ENCODE peak calls at places on chromosomes 2 and 18, in five cellular contexts. C is Panc1, H is H1, U is sigmoid colon, Z is HepG2. F is an unnamed sample.

GRCh38 chr2:161371869-161372268 is 44.2 kb upstream of the TBR1 start:
- DNase-seq in U (no peak), C (no peak), Z (no peak), H (no peak), F (no peak)

GRCh38 chr2:66466435-66466834 is 31.5 kb downstream of the MEIS1 start:
- DNase-seq in H (no peak), U (no peak), C (no peak), Z (no peak), F (no peak)

GRCh38 chr2:8607591-8607990 is 74.3 kb upstream of the ID2 start:
- DNase-seq in H (no peak), U (no peak), C (no peak), Z (no peak), F (no peak)

GRCh38 chr18:54125429-54125828 is 99.0 kb downstream of the MBD2 start:
- DNase-seq in U (no peak), Z (no peak), C (no peak), H (no peak), F (no peak)

GRCh38 chr2:54634564-54635511 is 88.6 kb upstream of the EML6 start:
- DNase-seq in H (no peak), U (peak), C (no peak), Z (no peak), F (no peak)

GRCh38 chr2:206981739-206982336 is 42.5 kb downstream of the CPO start:
- DNase-seq in Z (no peak), H (peak), U (peak), C (peak), F (no peak)

GRCh38 chr2:232870766-232871371 is 805 bp downstream of the SNORC start:
- DNase-seq in H (no peak), U (peak), C (no peak), Z (no peak), F (no peak)

GRCh38 chr18:14974088-14974487 is 226.1 kb downstream of the ANKRD30B start:
- DNase-seq in Z (no peak), U (no peak), H (no peak), C (no peak), F (no peak)

GRCh38 chr18:63454497-63454896 is 22.3 kb upstream of the SERPINB5 start:
- DNase-seq in H (no peak), U (no peak), Z (no peak), C (no peak), F (no peak)

GRCh38 chr2:126916744-126917143 is 18.1 kb downstream of the TEX51 start:
- DNase-seq in Z (no peak), U (peak), C (no peak), H (no peak), F (no peak)

GRCh38 chr2:19632327-19633040 is 269.3 kb downstream of the TTC32 start:
- DNase-seq in H (no peak), Z (no peak), U (peak), C (no peak), F (no peak)

GRCh38 chr2:207136872-207137271 is 28.9 kb downstream of the KLF7 start:
- DNase-seq in Z (peak), H (no peak), U (no peak), C (no peak), F (no peak)

GRCh38 chr2:239429473-239430350 is 28.9 kb upstream of the HDAC4 start:
- DNase-seq in H (no peak), U (no peak), Z (peak), C (no peak), F (no peak)

GRCh38 chr18:36335476-36336279 is 38.2 kb downstream of the FHOD3 start:
- DNase-seq in U (no peak), H (no peak), Z (no peak), C (no peak), F (no peak)

GRCh38 chr18:62585274-62586147 is 62.7 kb downstream of the ZCCHC2 start:
- DNase-seq in Z (no peak), H (peak), C (no peak), U (no peak), F (no peak)

GRCh38 chr18:35111086-35111485 is 69.9 kb downstream of the MAPRE2 start:
- DNase-seq in C (no peak), U (no peak), Z (no peak), H (no peak), F (no peak)

GRCh38 chr2:68458962-68459361 is 8.1 kb downstream of the FBXO48 start:
- DNase-seq in H (no peak), U (no peak), C (no peak), Z (no peak), F (no peak)

GRCh38 chr2:207459990-207460757 is 69.6 kb upstream of the CREB1 start:
- DNase-seq in C (no peak), Z (no peak), U (no peak), H (no peak), F (no peak)

GRCh38 chr2:60822987-60823386 is 58.4 kb upstream of the REL start:
- DNase-seq in U (no peak), Z (no peak), H (no peak), C (no peak), F (peak)
- TF ChIP-seq POLR2AphosphoS5 in U (no peak), Z (no peak), H (no peak), C (no peak), F (no peak)

GRCh38 chr2:62569907-62570793 is 64.2 kb upstream of the TMEM17 start:
- DNase-seq in C (no peak), U (no peak), H (peak), Z (peak), F (no peak)

GRCh38 chr2:62568074-62568473 is 62.1 kb upstream of the TMEM17 start:
- DNase-seq in U (no peak), C (no peak), H (no peak), Z (no peak), F (no peak)

GRCh38 chr2:62568983-62569837 is 63.2 kb upstream of the TMEM17 start:
- DNase-seq in Z (peak), C (no peak), H (no peak), U (no peak), F (peak)

GRCh38 chr2:62573137-62573731 is 67.2 kb upstream of the TMEM17 start:
- DNase-seq in Z (no peak), H (no peak), C (no peak), U (no peak), F (no peak)

DNA sequence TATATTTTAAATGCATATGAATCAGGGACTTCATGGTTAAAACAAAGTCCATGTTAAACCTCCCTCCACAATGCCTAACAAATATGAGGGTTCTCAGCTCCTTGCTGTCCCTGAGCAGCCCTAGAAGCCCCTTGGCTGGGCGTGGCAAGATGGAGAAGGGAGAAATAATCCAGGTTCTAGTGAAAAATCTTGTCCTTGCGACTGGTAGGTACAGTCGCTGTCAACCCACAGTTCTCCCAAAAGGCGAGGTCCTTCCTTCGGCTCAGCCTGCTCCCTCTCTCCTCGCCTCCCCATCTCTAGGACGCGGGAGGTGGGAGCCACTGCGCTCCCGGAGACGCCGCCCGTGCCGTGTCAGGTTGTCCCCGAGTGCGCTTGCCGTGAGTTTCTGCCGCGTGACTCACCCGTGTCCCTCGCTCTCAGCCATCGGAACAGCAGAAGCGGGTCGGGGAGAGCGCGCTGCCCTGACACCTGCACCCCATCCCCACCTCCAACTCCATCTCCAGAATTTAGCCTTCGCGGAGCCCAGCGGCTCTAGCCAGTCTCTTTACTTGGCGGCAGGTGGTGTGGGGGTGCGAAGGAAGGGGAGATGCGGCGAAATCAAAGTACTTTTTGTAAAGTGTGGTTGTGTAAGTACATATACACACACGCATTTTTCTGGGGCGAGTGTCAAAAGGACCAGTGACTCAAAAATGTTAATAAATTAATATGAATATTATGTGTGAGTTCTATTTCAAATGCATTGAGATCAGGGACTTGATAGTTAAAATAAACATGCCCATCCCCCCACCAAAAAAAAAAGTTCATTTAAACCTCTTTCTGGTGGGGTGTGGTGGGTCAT is 65.1 kb upstream of the TMEM17 start:
- DNase-seq in Z (no peak), C (no peak), H (peak), U (peak), F (no peak)
- H3K4me3 ChIP-seq in Z (peak), C (peak), H (peak), U (peak), F (no peak)

GRCh38 chr2:135586148-135586547 is 54.9 kb downstream of the R3HDM1 start:
- DNase-seq in Z (no peak), U (no peak), C (no peak), H (no peak), F (no peak)
- TF ChIP-seq POLR2AphosphoS5 in Z (no peak), U (no peak), C (no peak), H (no peak), F (no peak)

DNA sequence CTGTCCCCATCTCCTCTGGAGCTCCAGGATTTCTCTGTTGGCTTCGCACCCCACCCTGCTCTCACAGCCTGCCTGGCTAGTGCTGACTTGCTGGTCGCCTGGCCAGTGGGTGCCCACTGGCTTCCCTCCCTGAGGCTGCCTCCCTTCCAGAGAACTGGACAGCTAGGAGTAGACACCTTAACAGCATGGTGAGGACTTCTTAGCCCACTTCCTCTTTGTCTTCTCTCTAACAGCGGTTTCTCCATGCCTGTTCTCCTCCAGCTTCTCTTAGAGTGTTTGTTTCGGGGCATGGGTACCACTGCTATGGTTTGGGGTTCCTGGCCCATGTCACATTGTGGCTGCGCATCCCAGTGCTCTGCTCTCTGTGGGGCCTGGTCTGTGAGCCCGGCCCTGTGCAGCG is 37.1 kb downstream of the ZNF532 start:
- DNase-seq in U (no peak), Z (no peak), C (no peak), H (no peak), F (no peak)
- H3K4me3 ChIP-seq in U (no peak), Z (no peak), C (no peak), H (no peak), F (no peak)

DNA sequence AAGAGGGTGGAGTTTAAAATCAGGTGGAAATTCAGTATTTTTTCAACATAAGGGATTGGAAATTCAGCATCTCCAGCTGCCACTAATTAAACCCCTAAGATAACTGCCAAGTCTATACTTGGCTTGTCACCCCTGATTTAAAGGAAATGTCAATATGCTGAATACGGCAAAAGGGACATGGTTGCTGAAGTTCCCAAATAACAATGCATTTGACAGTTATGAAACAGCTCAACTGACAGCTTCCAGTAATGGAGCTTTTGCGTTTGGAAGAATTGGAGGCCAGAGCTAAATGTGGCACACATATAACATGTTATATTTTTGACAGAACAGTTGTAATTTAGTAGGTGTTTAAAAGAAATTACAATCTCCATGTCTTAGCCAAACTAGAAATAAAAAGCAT is 1867.9 kb upstream of the LRRTM1 start:
- DNase-seq in C (no peak), U (no peak), H (no peak), Z (no peak), F (no peak)
- TF ChIP-seq POLR2AphosphoS5 in C (no peak), U (no peak), H (no peak), Z (no peak), F (no peak)

GRCh38 chr2:16151281-16151570 is 210.9 kb downstream of the MYCN start:
- DNase-seq in Z (no peak), U (no peak), C (no peak), H (peak), F (no peak)

GRCh38 chr2:16153754-16154035 is 213.3 kb downstream of the MYCN start:
- DNase-seq in U (no peak), H (no peak), Z (no peak), C (no peak), F (no peak)

GRCh38 chr2:16151651-16152050 is 211.3 kb downstream of the MYCN start:
- DNase-seq in U (no peak), H (no peak), C (no peak), Z (no peak), F (no peak)

GRCh38 chr2:16152928-16153753 is 212.8 kb downstream of the MYCN start:
- DNase-seq in Z (no peak), H (no peak), C (no peak), U (no peak), F (no peak)

DNA sequence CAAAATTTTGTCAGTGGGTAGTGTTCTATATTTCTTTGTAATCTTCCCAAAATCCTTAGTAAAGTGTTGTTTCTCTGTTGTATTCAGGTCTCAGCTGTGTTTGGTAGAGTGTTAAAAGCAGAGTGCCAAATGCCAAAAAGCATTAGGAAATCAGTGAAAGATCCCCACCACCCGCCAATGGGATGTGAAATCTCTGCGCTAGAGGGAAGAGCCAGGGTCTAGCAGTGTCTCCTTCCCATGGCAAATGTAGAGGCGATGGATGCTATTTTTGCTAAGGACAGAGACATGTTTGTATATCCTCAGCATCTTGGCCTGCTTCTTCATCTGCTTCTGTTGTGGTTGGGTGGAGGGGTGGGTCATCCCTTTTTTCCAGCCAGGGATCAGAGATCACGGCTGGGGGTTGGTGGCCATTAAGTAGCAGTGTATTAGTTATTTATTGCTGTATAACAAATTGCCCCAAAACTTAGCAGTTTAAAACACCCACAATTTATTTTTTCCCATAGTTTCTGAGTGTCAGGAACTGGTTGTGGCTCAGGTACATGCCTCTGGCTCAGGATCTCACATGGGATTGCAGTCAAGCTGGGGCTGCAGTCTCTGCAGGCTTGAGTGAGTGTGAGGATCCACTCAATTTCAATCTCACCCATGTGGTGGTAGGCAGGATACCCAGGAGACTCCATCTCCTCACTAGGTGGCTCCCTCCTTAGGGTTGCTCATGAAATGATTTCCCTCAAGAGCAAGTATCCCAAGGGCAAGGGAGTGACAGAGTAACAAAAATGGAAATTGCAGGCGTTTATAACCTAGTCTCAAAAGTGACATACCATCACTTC is 212.0 kb downstream of the MYCN start:
- DNase-seq in H (peak), U (no peak), Z (no peak), C (no peak), F (no peak)
- H3K4me3 ChIP-seq in H (no peak), U (no peak), Z (no peak), C (no peak), F (no peak)

GRCh38 chr2:69744456-69744855 is 2.5 kb downstream of the ANXA4 start:
- DNase-seq in C (no peak), Z (no peak), U (no peak), H (no peak), F (no peak)

GRCh38 chr2:69741281-69742169 is at the start of gene ANXA4:
- DNase-seq in H (peak), Z (peak), C (peak), U (peak), F (no peak)

GRCh38 chr2:69743847-69744264 is 1.9 kb downstream of the ANXA4 start:
- DNase-seq in Z (no peak), U (no peak), C (no peak), H (peak), F (no peak)

DNA sequence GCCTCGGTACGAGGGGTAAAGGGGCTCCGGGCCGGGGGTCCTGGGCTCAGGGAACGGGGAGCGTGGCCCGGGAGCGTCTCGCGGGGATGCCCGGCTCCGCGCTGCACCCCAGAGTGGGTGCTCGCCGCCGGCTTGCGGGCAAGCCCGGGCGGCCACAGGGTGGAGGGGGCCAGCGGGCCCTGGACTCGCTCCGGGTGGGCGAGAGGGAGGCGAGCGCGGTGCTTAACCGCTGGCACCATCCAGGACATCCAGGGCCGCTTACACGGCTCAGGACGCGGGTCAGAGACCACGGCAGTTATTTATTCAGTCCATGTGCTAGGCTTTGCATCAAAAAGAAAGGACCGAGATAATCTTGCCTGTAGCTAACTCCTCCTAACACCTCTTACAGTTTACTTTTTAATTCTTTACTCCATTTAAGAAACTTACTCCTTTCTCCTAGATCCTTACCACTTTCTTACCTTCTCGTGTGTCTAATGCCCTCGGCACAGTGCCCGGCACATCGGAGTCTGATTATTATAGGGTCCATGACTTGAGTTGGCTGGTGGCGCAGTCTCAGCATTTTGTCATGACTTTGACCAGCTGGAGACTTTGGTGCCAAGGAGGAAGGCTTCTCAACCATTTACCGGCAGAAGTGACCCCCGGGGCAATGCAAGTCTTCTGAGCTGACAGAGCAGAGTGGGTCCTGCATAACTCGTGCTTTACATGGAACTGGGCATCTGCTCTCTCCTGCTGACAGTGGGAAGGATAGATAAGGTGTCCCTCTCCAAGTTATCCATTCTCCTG is 427 bp downstream of the ANXA4 start:
- DNase-seq in U (peak), Z (no peak), H (peak), C (no peak), F (no peak)
- TF ChIP-seq POLR2AphosphoS5 in U (no peak), Z (no peak), H (no peak), C (no peak), F (no peak)

GRCh38 chr2:174341301-174341994 is 6.7 kb downstream of the SP9 start:
- DNase-seq in C (peak), U (peak), H (peak), Z (peak), F (peak)
- H3K4me3 ChIP-seq in C (peak), U (no peak), H (no peak), Z (peak), F (peak)